ENCODE peak calls at places on chromosomes 11 and 22, in four cellular contexts. One of them, this sample, is unnamed.

GRCh38 chr11:78131956-78132355 is 7.5 kb downstream of the ALG8 start:
- DNase-seq in pancreas: no peak
- DNase-seq in cardiac muscle cell: no peak
- DNase-seq in prostate gland: no peak
- DNase-seq in this sample: peak; percentile 83

GRCh38 chr11:70077411-70078094 is 564 bp upstream of the ANO1 start:
- DNase-seq in cardiac muscle cell: no peak
- DNase-seq in pancreas: no peak
- DNase-seq in prostate gland: no peak
- DNase-seq in this sample: no peak

GRCh38 chr22:45318558-45319318 is 9.0 kb downstream of the FAM118A start:
- DNase-seq in cardiac muscle cell: peak; percentile 66
- DNase-seq in pancreas: no peak
- DNase-seq in prostate gland: no peak
- DNase-seq in this sample: no peak

GRCh38 chr11:32919338-32919737 is 26.7 kb downstream of the QSER1 start:
- DNase-seq in cardiac muscle cell: no peak
- DNase-seq in pancreas: no peak
- DNase-seq in prostate gland: no peak
- DNase-seq in this sample: no peak

GRCh38 chr22:35783943-35784614 is 66.4 kb downstream of the APOL5 start:
- DNase-seq in pancreas: no peak
- DNase-seq in prostate gland: no peak
- DNase-seq in cardiac muscle cell: no peak
- DNase-seq in this sample: peak; percentile 85

GRCh38 chr11:3123761-3124733 is 41.1 kb downstream of the OSBPL5 start:
- DNase-seq in cardiac muscle cell: peak; percentile 96
- DNase-seq in pancreas: peak; percentile 38
- DNase-seq in prostate gland: peak; percentile 83
- DNase-seq in this sample: peak; percentile 91

GRCh38 chr22:19772673-19773469 is 12.3 kb downstream of the TBX1 start:
- DNase-seq in prostate gland: no peak
- DNase-seq in pancreas: no peak
- DNase-seq in cardiac muscle cell: no peak
- DNase-seq in this sample: no peak

GRCh38 chr11:111454561-111455192 is 57.5 kb downstream of the BTG4 start:
- DNase-seq in prostate gland: peak; percentile 49
- DNase-seq in cardiac muscle cell: peak; percentile 67
- DNase-seq in pancreas: no peak
- DNase-seq in this sample: peak; percentile 83

GRCh38 chr11:94046796-94047195 is 25.6 kb downstream of the HEPHL1 start:
- DNase-seq in prostate gland: no peak
- DNase-seq in pancreas: no peak
- DNase-seq in cardiac muscle cell: no peak
- DNase-seq in this sample: no peak

GRCh38 chr11:87180743-87181142 is 143.0 kb downstream of the TMEM135 start:
- DNase-seq in cardiac muscle cell: peak; percentile 73
- DNase-seq in prostate gland: no peak
- DNase-seq in pancreas: no peak
- DNase-seq in this sample: no peak

GRCh38 chr11:94788396-94788795 is 20.2 kb downstream of the AMOTL1 start:
- DNase-seq in pancreas: no peak
- DNase-seq in cardiac muscle cell: no peak
- DNase-seq in prostate gland: no peak
- DNase-seq in this sample: no peak

GRCh38 chr22:22721681-22722309 is 77.4 kb downstream of the GGTLC2 start:
- DNase-seq in pancreas: no peak
- DNase-seq in cardiac muscle cell: peak; percentile 84
- DNase-seq in prostate gland: no peak
- DNase-seq in this sample: peak; percentile 8

GRCh38 chr11:119108151-119108856 is 1.2 kb downstream of the C2CD2L start:
- DNase-seq in pancreas: no peak
- DNase-seq in cardiac muscle cell: peak; percentile 56
- DNase-seq in prostate gland: peak; percentile 43
- DNase-seq in this sample: peak; percentile 84

GRCh38 chr22:20579273-20580120 is 72.1 kb downstream of the MED15 start:
- DNase-seq in pancreas: no peak
- DNase-seq in prostate gland: no peak
- DNase-seq in cardiac muscle cell: no peak
- DNase-seq in this sample: no peak

GRCh38 chr11:4071325-4071724 is 23.3 kb upstream of the RRM1 start:
- DNase-seq in prostate gland: no peak
- DNase-seq in cardiac muscle cell: no peak
- DNase-seq in pancreas: no peak
- DNase-seq in this sample: no peak

GRCh38 chr11:69879734-69880005 is 60.5 kb upstream of the FGF3 start:
- DNase-seq in pancreas: no peak
- DNase-seq in prostate gland: no peak
- DNase-seq in cardiac muscle cell: no peak
- DNase-seq in this sample: no peak

GRCh38 chr11:18168372-18168771 is 4.3 kb upstream of the MRGPRX4 start:
- DNase-seq in cardiac muscle cell: no peak
- DNase-seq in pancreas: no peak
- DNase-seq in prostate gland: no peak
- DNase-seq in this sample: no peak

DNA sequence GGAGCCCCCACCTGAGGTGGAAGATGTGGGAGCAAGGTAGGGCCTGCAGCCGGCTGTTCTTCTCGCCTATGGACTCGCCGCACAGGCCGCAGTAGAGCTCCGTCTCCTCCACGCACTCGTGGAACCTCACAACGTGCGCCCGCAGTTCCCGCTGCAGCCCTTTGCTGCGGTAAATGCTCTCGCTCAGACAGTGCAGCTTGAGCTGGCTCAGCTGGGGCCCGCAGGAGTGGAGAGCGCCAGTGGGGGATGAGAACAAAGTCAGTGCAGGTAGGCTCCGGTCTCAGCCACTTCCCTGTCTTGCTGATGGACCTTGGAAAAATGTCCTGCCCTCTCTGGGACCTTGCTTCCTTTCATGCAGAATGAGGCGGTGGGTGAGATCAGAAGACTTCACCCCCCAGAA is 10.2 kb downstream of the RAPSN start:
- DNase-seq in prostate gland: no peak
- DNase-seq in cardiac muscle cell: no peak
- DNase-seq in pancreas: no peak
- DNase-seq in this sample: no peak
- H3K4me1 ChIP-seq in prostate gland: no peaks in the 10 kb centered on the region
- H3K4me1 ChIP-seq in cardiac muscle cell: no peaks in the 10 kb centered on the region
- H3K4me1 ChIP-seq in pancreas: peaks cover 9% of the 10 kb centered on the region
- H3K4me1 ChIP-seq in this sample: no peaks in the 10 kb centered on the region

DNA sequence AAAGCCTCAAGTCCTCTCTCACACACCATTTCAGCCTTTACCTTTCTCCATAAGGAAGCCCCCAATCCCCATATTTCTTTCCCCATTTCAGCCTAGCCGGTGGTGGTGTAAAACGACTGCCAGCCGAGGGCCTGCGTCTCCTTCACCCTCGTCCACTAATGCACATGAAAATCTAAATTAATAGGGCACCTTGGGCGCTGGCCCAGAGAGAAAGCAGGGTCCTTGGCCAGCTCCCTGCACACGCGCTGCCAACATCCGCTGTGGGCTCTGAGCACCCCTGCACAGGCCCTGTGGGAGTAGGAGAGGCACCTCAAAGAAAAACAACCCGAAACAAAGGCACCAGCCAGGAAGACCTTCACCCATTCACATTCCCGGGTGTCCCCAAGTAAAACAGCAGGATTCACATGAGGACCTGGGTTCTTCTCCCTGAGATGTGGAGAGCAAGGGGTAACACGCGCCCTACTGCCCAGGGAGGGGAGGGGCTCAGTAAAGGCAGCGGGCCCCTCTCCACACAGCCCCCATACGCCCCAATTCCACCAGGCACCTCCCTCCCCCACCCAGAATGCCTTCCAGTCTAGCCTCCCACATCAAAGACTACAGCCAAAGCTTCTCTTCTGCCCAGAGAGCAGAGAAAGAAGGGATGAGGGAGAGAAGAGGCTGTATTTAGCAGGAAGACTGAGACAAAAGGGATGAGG is 79.1 kb downstream of the MICAL3 start:
- DNase-seq in cardiac muscle cell: no peak
- DNase-seq in pancreas: no peak
- DNase-seq in prostate gland: no peak
- DNase-seq in this sample: no peak
- TF ChIP-seq CTCF in cardiac muscle cell: no peak
- TF ChIP-seq CTCF in pancreas: no peak
- TF ChIP-seq CTCF in prostate gland: no peak
- TF ChIP-seq CTCF in this sample: no peak

GRCh38 chr11:13216019-13217006 is 61.3 kb upstream of the BMAL1 start:
- DNase-seq in cardiac muscle cell: peak; percentile 90
- DNase-seq in prostate gland: no peak
- DNase-seq in pancreas: no peak
- DNase-seq in this sample: peak; percentile 97
- H3K27ac ChIP-seq in cardiac muscle cell: no peak overlapping the region
- H3K27ac ChIP-seq in prostate gland: no peak overlapping the region
- H3K27ac ChIP-seq in pancreas: no peak overlapping the region
- H3K27ac ChIP-seq in this sample: peak overlapping the region; percentile 92

DNA sequence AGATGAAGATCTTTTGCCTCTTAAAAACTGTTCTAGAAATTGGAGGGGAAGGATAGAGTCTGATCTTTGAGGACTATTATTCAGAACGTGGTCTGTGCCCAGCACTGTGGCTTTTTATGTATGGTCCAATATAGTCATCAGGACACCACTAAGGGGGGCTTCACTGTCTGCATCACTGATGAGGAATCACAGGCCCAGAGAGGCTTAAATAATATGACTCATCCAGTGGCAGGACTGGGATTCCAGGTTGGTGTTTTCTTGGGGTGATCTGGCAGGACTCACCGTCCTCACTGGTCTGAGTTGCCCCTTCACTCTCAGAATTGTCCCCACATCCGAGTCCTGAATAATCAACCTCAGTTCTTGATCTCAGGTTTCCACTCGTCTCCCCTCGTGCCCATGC is 95.8 kb upstream of the NNMT start:
- DNase-seq in prostate gland: no peak
- DNase-seq in cardiac muscle cell: no peak
- DNase-seq in pancreas: no peak
- DNase-seq in this sample: no peak
- H3K4me1 ChIP-seq in prostate gland: peaks cover 38% of the 10 kb centered on the region
- H3K4me1 ChIP-seq in cardiac muscle cell: peaks cover 36% of the 10 kb centered on the region
- H3K4me1 ChIP-seq in pancreas: peaks cover 20% of the 10 kb centered on the region
- H3K4me1 ChIP-seq in this sample: no peaks in the 10 kb centered on the region

GRCh38 chr11:113874920-113875413 is 405 bp downstream of the USP28 start:
- DNase-seq in cardiac muscle cell: no peak
- DNase-seq in pancreas: no peak
- DNase-seq in prostate gland: peak; percentile 26
- DNase-seq in this sample: no peak
- TF ChIP-seq CTCF in cardiac muscle cell: no peak
- TF ChIP-seq CTCF in pancreas: peak; percentile 6
- TF ChIP-seq CTCF in prostate gland: no peak
- TF ChIP-seq CTCF in this sample: peak; percentile 8

DNA sequence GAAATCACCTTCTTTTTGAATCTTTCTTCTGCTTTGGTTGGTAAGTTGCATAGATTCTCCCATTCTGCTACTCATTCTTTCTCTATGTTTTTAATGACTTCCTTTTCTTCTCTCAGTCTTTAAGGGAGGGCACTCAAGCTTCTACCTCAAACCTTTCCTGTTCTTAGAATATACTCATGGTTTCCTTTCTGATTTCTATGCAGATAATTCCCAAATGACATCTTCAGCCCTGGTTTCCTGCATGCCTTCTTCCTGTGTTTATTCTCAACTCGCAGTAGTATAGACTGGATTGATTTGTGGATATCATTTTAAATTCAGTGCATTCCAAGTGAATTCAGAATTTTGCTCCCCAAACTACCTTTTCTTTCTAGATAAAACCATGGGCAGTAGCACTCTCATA is 803.6 kb downstream of the METTL15 start:
- DNase-seq in prostate gland: no peak
- DNase-seq in pancreas: no peak
- DNase-seq in cardiac muscle cell: no peak
- DNase-seq in this sample: no peak
- H3K27ac ChIP-seq in prostate gland: no peak overlapping the region
- H3K27ac ChIP-seq in pancreas: no peak overlapping the region
- H3K27ac ChIP-seq in cardiac muscle cell: no peak overlapping the region
- H3K27ac ChIP-seq in this sample: no peak overlapping the region

GRCh38 chr11:34341096-34341495 is 16.7 kb downstream of the ABTB2 start:
- DNase-seq in pancreas: no peak
- DNase-seq in cardiac muscle cell: no peak
- DNase-seq in prostate gland: no peak
- DNase-seq in this sample: no peak
- H3K4me1 ChIP-seq in pancreas: no peaks in the 10 kb centered on the region
- H3K4me1 ChIP-seq in cardiac muscle cell: peaks cover 31% of the 10 kb centered on the region
- H3K4me1 ChIP-seq in prostate gland: no peaks in the 10 kb centered on the region
- H3K4me1 ChIP-seq in this sample: peaks cover 18% of the 10 kb centered on the region

This sample was measured in foreskin keratinocyte.